ENCODE peak calls at places on chromosomes 13 and 19, in nine cellular contexts. F is cardiac muscle cell, M is neural crest cell, S is HL-60, Q is heart left ventricle, A is choroid plexus epithelial cell, W is fibroblast of mammary gland, T is omental fat pad, C is uterus. N is an unnamed sample.

GRCh38 chr19:15419413-15420025 is 731 bp upstream of the AKAP8L start:
- DNase-seq in F (peak; percentile 14), W (peak; percentile 52), Q (peak; percentile 6), S (no peak), C (no peak), T (no peak), A (no peak), M (no peak), N (no peak)

GRCh38 chr13:93805736-93806135 is 579.1 kb downstream of the GPC6 start:
- DNase-seq in Q (no peak), A (no peak), M (no peak), W (no peak), C (no peak), F (no peak), S (no peak), T (no peak), N (no peak)

GRCh38 chr19:33293255-33294057 is 8.9 kb downstream of the CEBPA start:
- DNase-seq in F (peak; percentile 73), W (peak; percentile 85), A (peak; percentile 86), M (no peak), T (no peak), S (peak; percentile 95), C (peak; percentile 40), Q (peak; percentile 56), N (peak; percentile 71)

GRCh38 chr13:99442273-99442895 is 58.9 kb upstream of the TM9SF2 start:
- DNase-seq in A (peak; percentile 75), W (peak; percentile 56), T (no peak), C (no peak), M (peak; percentile 53), S (peak; percentile 68), F (peak; percentile 68), Q (no peak), N (no peak)

GRCh38 chr19:38726284-38726673 is 18.0 kb downstream of the CAPN12 start:
- DNase-seq in C (peak; percentile 30), F (no peak), T (no peak), M (no peak), S (no peak), Q (no peak), A (no peak), W (no peak), N (no peak)

GRCh38 chr19:1873524-1874473 is 10.4 kb upstream of the KLF16 start:
- DNase-seq in A (no peak), Q (peak; percentile 84), S (peak; percentile 66), F (no peak), W (peak; percentile 47), T (no peak), M (no peak), C (no peak), N (peak; percentile 42)

GRCh38 chr19:39512964-39513363 is 2.0 kb upstream of the SELENOV start:
- DNase-seq in S (no peak), Q (no peak), W (no peak), A (no peak), C (no peak), M (no peak), F (peak; percentile 19), T (no peak), N (no peak)

GRCh38 chr19:50039968-50040367 is 14.2 kb downstream of the ZNF473 start:
- DNase-seq in Q (no peak), S (no peak), C (no peak), W (no peak), M (no peak), A (no peak), T (no peak), F (no peak), N (no peak)

GRCh38 chr19:2055871-2056809 is 5.1 kb upstream of the MKNK2 start:
- DNase-seq in A (peak; percentile 74), S (peak; percentile 26), C (peak; percentile 90), F (peak; percentile 84), T (no peak), M (no peak), W (peak; percentile 84), Q (peak; percentile 78), N (no peak)

GRCh38 chr13:52695856-52696255 is 43.2 kb downstream of the SUGT1 start:
- DNase-seq in C (no peak), Q (no peak), T (no peak), A (peak; percentile 75), F (peak; percentile 65), M (no peak), S (peak; percentile 82), W (peak; percentile 84), N (no peak)

GRCh38 chr13:42420304-42420703 is 148.4 kb downstream of the AKAP11 start:
- DNase-seq in F (no peak), M (no peak), C (no peak), S (no peak), W (no peak), A (no peak), Q (no peak), T (no peak), N (no peak)

GRCh38 chr13:54945978-54946377 is 1917.4 kb downstream of the OLFM4 start:
- DNase-seq in A (no peak), W (no peak), S (no peak), Q (no peak), M (no peak), T (no peak), F (no peak), C (no peak), N (no peak)

GRCh38 chr13:97928306-97928705 is 25.2 kb upstream of the IPO5 start:
- DNase-seq in S (no peak), F (no peak), Q (no peak), W (no peak), T (no peak), C (no peak), M (no peak), A (no peak), N (no peak)

GRCh38 chr13:106471957-106472543 is 63.4 kb downstream of the EFNB2 start:
- DNase-seq in F (peak; percentile 84), S (no peak), T (peak; percentile 50), C (peak; percentile 40), M (no peak), Q (no peak), A (peak; percentile 75), W (peak; percentile 89), N (no peak)

GRCh38 chr19:7152568-7152967 is 83.1 kb downstream of the ZNF557 start:
- DNase-seq in M (no peak), A (no peak), W (no peak), F (peak; percentile 35), Q (no peak), T (no peak), S (no peak), C (no peak), N (no peak)

GRCh38 chr13:41231786-41232185 is 31.6 kb downstream of the MTRF1 start:
- DNase-seq in S (no peak), M (no peak), W (peak; percentile 21), A (peak; percentile 59), T (no peak), F (peak; percentile 43), Q (no peak), C (no peak), N (no peak)

GRCh38 chr13:24911135-24911524 is 147.2 kb downstream of the RNF17 start:
- DNase-seq in M (no peak), A (peak; percentile 58), S (peak; percentile 31), F (peak; percentile 15), T (no peak), W (peak; percentile 72), C (no peak), Q (no peak), N (no peak)

GRCh38 chr19:18304496-18305312 is 18.2 kb downstream of the LSM4 start:
- DNase-seq in F (peak; percentile 89), A (peak; percentile 80), W (peak; percentile 86), C (peak; percentile 87), S (peak; percentile 67), M (peak; percentile 43), Q (peak; percentile 94), T (no peak), N (peak; percentile 88)
- TF ChIP-seq CTCF in F (no peak), A (no peak), W (no peak), C (peak; percentile 20), S (no peak), M (no peak), Q (no peak), T (no peak), N (no peak)

DNA sequence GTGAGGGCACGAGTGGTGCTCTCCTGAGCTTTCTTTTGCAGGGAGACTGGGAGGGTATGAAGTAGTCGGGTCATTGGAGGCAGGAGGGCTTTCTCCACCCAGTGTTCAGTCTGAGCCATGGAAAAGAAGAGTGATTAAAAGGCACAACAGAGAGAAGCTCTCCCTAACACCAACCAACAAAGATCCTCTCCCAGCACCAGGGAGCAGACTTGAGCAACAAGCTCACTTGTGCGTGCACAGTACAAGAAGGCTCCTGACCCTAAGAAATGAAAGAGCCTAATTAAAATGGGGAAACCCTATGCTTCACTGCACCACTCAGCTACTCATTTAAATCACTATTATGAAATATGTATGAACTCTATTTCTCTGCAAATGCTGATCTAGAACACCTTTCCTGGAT is 276.3 kb upstream of the SOX21 start:
- DNase-seq in A (peak; percentile 47), C (no peak), Q (no peak), F (peak; percentile 23), M (no peak), T (no peak), S (peak; percentile 23), W (no peak), N (no peak)
- TF ChIP-seq CTCF in A (peak; percentile 44), C (no peak), Q (no peak), F (peak; percentile 17), M (no peak), T (no peak), S (no peak), W (no peak), N (no peak)

DNA sequence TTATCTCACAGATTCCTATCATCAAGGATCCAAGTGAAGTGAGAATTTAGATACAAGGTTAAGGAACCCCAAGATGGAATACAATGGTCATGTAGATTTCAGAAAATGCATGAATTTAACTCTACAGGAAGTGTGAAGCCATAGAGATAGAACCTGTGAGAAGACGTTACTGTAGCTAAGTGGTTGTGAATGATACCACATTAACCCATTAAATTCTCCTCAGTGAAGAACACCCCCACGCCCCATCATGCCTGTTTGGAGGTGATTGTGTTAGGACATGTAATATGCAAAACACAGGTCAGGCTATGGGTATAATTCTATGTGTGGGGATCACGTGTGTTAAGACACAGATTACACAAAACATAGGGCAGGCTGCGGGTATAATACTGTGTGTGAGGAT is 1166.7 kb downstream of the EFNB2 start:
- DNase-seq in S (no peak), F (no peak), C (no peak), W (no peak), M (no peak), A (no peak), Q (no peak), T (no peak), N (no peak)
- TF ChIP-seq CTCF in S (no peak), F (no peak), C (no peak), W (no peak), M (no peak), A (no peak), Q (no peak), T (no peak), N (no peak)

DNA sequence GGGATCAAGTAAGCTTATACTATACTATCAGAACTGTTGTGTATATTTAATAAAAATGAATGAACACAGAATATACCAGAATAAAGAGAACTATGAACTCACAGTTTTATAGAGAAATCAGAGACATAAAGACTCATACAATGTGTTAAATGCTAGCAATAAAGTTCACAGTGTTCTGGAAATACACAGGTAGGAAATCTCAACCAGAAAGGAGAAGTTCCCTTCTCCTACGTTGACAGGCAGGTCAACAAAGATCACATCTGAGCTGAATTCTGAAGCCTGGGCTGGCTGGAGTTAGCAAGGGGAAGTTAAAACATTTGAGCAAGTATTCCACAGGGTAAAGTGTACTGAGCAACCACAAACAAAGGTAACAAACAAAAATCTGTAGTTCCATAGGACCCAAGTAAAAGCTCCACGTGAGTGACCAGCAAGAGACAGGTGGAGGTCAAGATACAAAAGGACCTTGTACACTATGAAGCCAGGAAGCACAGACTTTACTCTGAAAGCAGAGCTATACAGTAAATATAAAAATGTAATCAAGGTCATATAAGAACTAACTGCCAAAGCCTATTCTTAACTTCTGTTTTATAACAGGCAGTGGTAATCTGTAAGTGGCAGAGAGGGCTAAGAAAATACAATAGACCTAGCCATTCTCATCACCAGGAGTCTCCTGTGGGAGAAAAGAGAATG is 13.0 kb downstream of the FBXL3 start:
- DNase-seq in C (no peak), W (no peak), F (no peak), S (peak; percentile 26), A (no peak), T (no peak), Q (no peak), M (no peak), N (no peak)
- TF ChIP-seq CTCF in C (no peak), W (no peak), F (no peak), S (no peak), A (no peak), T (no peak), Q (no peak), M (no peak), N (no peak)

N was measured in CD14-positive monocyte.